ENCODE peak calls at places on chromosomes 16 and 17, in six cellular contexts. G is dorsolateral prefrontal cortex, Q is GM23338, V is cardiac fibroblast, H is RWPE1, B is AG04449. C is an unnamed sample.

GRCh38 chr16:30893082-30893743 is 664 bp downstream of the BCL7C start:
- DNase-seq in H (no peak), G (no peak), B (no peak), Q (peak; percentile 71), V (no peak), C (no peak)

GRCh38 chr17:29369831-29370735 is 20.1 kb upstream of the TAOK1 start:
- DNase-seq in V (peak; percentile 87), H (peak; percentile 74), G (peak; percentile 59), B (peak; percentile 38), Q (peak; percentile 92), C (peak; percentile 29)

GRCh38 chr17:1590031-1590746 is 27.6 kb upstream of the PITPNA start:
- DNase-seq in G (no peak), B (peak; percentile 24), H (peak; percentile 95), V (peak; percentile 77), Q (no peak), C (no peak)

GRCh38 chr16:24253192-24253591 is 2.9 kb upstream of the CACNG3 start:
- DNase-seq in H (peak; percentile 56), V (peak; percentile 39), G (peak; percentile 64), Q (peak; percentile 95), B (no peak), C (peak; percentile 14)

GRCh38 chr16:77199211-77199610 is at the start of gene SYCE1L:
- DNase-seq in V (no peak), Q (no peak), H (no peak), B (no peak), G (no peak), C (no peak)

GRCh38 chr16:89052191-89052787 is 41.4 kb upstream of the ACSF3 start:
- DNase-seq in G (no peak), B (no peak), H (peak; percentile 19), Q (no peak), V (no peak), C (no peak)

GRCh38 chr16:48617711-48618148 is 7.8 kb upstream of the N4BP1 start:
- DNase-seq in H (no peak), Q (no peak), B (peak; percentile 50), V (peak; percentile 86), G (no peak), C (no peak)

GRCh38 chr17:14545156-14545906 is 244.4 kb downstream of the HS3ST3B1 start:
- DNase-seq in H (no peak), V (no peak), B (no peak), G (no peak), Q (no peak), C (no peak)

GRCh38 chr17:2070241-2071023 is 15.5 kb downstream of the HIC1 start:
- DNase-seq in G (no peak), Q (peak; percentile 83), B (no peak), V (no peak), H (no peak), C (no peak)

GRCh38 chr16:88504489-88505404 is 51.7 kb downstream of the ZFPM1 start:
- DNase-seq in G (no peak), B (no peak), Q (no peak), V (no peak), H (no peak), C (peak; percentile 74)

GRCh38 chr17:72370819-72371218 is 250.0 kb downstream of the SOX9 start:
- DNase-seq in Q (no peak), V (peak; percentile 77), G (no peak), H (peak; percentile 67), B (no peak), C (no peak)

GRCh38 chr16:82995927-82996441 is 369.2 kb downstream of the CDH13 start:
- DNase-seq in B (peak; percentile 63), Q (no peak), V (peak; percentile 93), G (no peak), H (peak; percentile 20), C (no peak)

GRCh38 chr17:44961921-44962350 is 6.2 kb downstream of the C1QL1 start:
- DNase-seq in B (no peak), H (no peak), V (peak; percentile 41), G (no peak), Q (peak; percentile 73), C (no peak)

GRCh38 chr17:52105601-52106000 is 52.9 kb downstream of the CA10 start:
- DNase-seq in V (no peak), Q (no peak), H (no peak), B (no peak), G (no peak), C (no peak)

GRCh38 chr16:71693168-71693567 is 31.3 kb downstream of the PHLPP2 start:
- DNase-seq in B (no peak), H (no peak), G (no peak), V (no peak), Q (no peak), C (no peak)

GRCh38 chr17:60594747-60595146 is 5.2 kb upstream of the PPM1D start:
- DNase-seq in G (no peak), V (no peak), B (no peak), H (no peak), Q (no peak), C (no peak)

GRCh38 chr17:35121315-35121714 is at the start of gene FNDC8:
- DNase-seq in G (no peak), B (no peak), V (no peak), Q (no peak), H (no peak), C (no peak)

GRCh38 chr16:50093607-50094570 is 28.1 kb downstream of the HEATR3 start:
- DNase-seq in Q (no peak), G (peak; percentile 35), V (peak; percentile 24), H (no peak), B (no peak), C (no peak)

GRCh38 chr16:527015-527903 is at the start of gene CAPN15:
- DNase-seq in B (no peak), G (peak; percentile 63), H (peak; percentile 69), V (peak; percentile 95), Q (peak; percentile 90), C (peak; percentile 85)
- TF ChIP-seq CTCF in B (peak; percentile 31), G (peak; percentile 43), H (no peak), V (peak; percentile 2), Q (no peak), C (peak; percentile 27)

DNA sequence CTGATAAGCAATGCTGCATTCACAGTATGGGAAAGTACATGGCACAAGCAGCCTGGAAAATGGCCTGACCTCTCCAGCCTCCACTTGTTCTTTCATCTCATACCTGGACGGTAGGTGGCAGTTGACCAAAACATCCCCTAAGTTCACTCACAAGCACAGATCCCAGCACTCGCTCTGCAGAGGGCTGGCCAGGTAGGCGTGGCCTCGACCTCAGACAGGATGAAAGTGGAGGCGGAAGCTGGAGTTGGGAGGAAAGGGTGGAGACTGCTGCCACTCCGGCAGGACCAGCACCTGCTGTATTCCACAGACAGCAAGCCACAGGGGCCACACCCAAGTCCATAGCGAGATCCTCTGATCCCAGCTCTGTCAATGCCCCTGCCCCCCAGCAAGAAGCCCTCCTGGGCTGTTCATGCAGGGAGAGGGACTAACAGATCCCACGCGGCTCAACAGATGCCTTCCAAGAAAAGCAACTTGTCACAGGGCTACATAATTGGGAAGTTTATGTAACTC is 31.3 kb downstream of the ZCCHC14 start:
- DNase-seq in G (no peak), B (no peak), Q (peak; percentile 99), H (peak; percentile 93), V (peak; percentile 42), C (peak; percentile 77)
- TF ChIP-seq CTCF in G (no peak), B (no peak), Q (peak; percentile 85), H (peak; percentile 57), V (peak; percentile 22), C (peak; percentile 68)

GRCh38 chr17:75927286-75927922 is 13.4 kb downstream of the FBF1 start:
- DNase-seq in V (no peak), Q (peak; percentile 80), H (peak; percentile 10), G (no peak), B (no peak), C (no peak)
- TF ChIP-seq CTCF in V (peak; percentile 38), Q (peak; percentile 82), H (no peak), G (no peak), B (peak; percentile 20), C (peak; percentile 51)

GRCh38 chr17:58249270-58250133 is 11.1 kb downstream of the LPO start:
- DNase-seq in H (peak; percentile 82), B (no peak), V (peak; percentile 57), Q (peak; percentile 79), G (peak; percentile 56), C (peak; percentile 71)

GRCh38 chr17:58253082-58253481 is 14.7 kb downstream of the LPO start:
- DNase-seq in Q (no peak), H (no peak), G (no peak), B (no peak), V (no peak), C (no peak)

GRCh38 chr17:58250344-58251011 is 12.1 kb downstream of the LPO start:
- DNase-seq in B (no peak), H (no peak), Q (no peak), G (no peak), V (no peak), C (no peak)

GRCh38 chr17:58252141-58252540 is 13.8 kb downstream of the LPO start:
- DNase-seq in B (no peak), G (no peak), Q (no peak), V (no peak), H (no peak), C (no peak)

DNA sequence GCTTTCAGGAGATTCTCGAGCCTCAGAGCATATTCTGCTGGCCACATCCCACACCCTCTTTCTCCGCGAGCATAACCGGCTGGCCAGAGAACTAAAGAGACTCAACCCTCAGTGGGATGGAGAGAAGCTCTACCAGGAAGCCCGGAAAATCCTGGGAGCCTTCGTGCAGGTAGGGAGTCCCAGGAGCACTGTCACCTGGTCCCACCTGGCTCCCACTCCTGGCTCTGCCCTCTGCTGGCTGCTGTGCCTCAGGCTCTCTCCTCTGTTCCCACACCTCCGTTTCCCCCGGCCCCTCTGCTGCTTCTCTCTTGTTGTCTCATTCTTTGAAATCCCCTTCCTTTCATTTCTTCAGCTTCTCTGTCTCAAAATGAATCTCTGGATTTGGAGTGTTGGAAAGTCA is 16.4 kb downstream of the LPO start:
- DNase-seq in H (no peak), Q (peak; percentile 79), V (no peak), G (no peak), B (no peak), C (no peak)
- TF ChIP-seq CTCF in H (no peak), Q (peak; percentile 77), V (no peak), G (no peak), B (no peak), C (peak; percentile 46)

DNA sequence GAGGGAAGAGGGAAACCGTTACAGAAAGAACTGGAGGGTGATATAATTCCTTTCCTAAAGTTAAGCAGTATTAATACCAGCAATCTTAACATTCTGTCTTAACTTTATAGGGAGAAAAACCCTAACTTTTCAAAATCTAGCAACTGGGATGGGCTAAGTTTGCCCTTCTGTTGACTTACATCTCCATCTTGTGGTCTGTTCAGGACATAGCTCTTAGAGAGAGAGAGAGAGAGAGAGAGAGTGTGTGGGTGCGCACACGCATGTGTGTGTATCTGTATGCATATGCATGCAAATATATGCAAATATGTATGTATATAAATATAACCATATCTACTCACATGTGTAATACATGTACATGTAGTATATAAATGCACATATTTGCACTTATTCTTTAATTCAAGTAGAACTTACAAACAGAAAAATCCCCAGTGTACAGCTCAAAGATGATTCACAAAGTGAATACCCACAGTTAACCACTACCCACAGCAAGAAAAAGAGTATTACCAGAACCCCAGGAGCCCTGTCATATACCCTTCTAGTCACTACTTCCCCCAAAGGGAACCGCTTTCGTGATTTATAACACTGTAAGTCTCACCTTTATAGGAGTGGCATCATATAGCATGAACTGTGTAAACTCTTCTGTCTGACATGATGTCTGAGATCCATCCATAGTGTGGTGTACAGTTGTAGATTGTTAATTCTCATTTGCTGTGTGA is 46.4 kb downstream of the STX8 start:
- DNase-seq in Q (peak; percentile 46), B (peak; percentile 2), V (peak; percentile 38), G (no peak), H (peak; percentile 28), C (no peak)
- TF ChIP-seq CTCF in Q (peak; percentile 69), B (peak; percentile 58), V (peak; percentile 62), G (peak; percentile 55), H (peak; percentile 22), C (peak; percentile 59)

GRCh38 chr17:40554646-40555295 is 10.5 kb downstream of the CCR7 start:
- DNase-seq in B (no peak), Q (no peak), V (no peak), G (no peak), H (no peak), C (peak; percentile 8)
- TF ChIP-seq CTCF in B (no peak), Q (peak; percentile 3), V (no peak), G (no peak), H (no peak), C (no peak)